ENCODE peak calls at places on chromosomes 4 and X, in nine cellular contexts. D is prostate gland; Q is effector memory CD4-positive, alpha-beta T cell; O is stomach; J is epithelial cell of esophagus; Y is psoas muscle; X is aorta; C is cardiac muscle cell; L is lower lobe of right lung. R is an unnamed sample.

GRCh38 chr4:41205130-41205529 is 9.2 kb downstream of the APBB2 start:
- DNase-seq in C (no peak), L (no peak), X (no peak), Q (no peak), O (no peak), Y (no peak), J (no peak), D (no peak), R (no peak)

GRCh38 chrX:112834976-112835375 is 5.7 kb downstream of the AMOT start:
- DNase-seq in Q (no peak), Y (no peak), X (no peak), D (no peak), O (no peak), L (no peak), J (no peak), C (no peak), R (no peak)

GRCh38 chr4:700587-701264 is 4.9 kb upstream of the PCGF3 start:
- DNase-seq in X (no peak), Y (no peak), O (no peak), D (no peak), L (no peak), J (no peak), C (no peak), Q (no peak), R (no peak)

GRCh38 chrX:31658360-31658759 is 586.5 kb upstream of the FTHL17 start:
- DNase-seq in Y (no peak), L (no peak), Q (no peak), J (peak), X (no peak), O (no peak), C (peak), D (no peak), R (peak)

GRCh38 chr4:72896515-72896914 is 173.0 kb downstream of the COX18 start:
- DNase-seq in Q (no peak), C (no peak), Y (no peak), O (no peak), X (no peak), J (peak), L (no peak), D (no peak), R (peak)

GRCh38 chr4:56302102-56302501 is 85.2 kb downstream of the AASDH start:
- DNase-seq in Y (no peak), Q (no peak), C (no peak), D (no peak), X (no peak), O (no peak), J (no peak), L (no peak), R (no peak)

GRCh38 chr4:179097741-179098140 is 1655.5 kb upstream of the AGA start:
- DNase-seq in Q (no peak), L (no peak), X (no peak), D (no peak), Y (no peak), O (no peak), C (peak), J (peak), R (no peak)

GRCh38 chrX:153924149-153924861 is 1.8 kb downstream of the ARHGAP4 start:
- DNase-seq in Q (peak), D (no peak), O (peak), Y (no peak), C (peak), X (no peak), J (peak), L (no peak), R (peak)

GRCh38 chr4:6548882-6549230 is 26.1 kb upstream of the MAN2B2 start:
- DNase-seq in X (no peak), J (no peak), C (no peak), Q (no peak), D (no peak), L (no peak), Y (no peak), O (no peak), R (no peak)

GRCh38 chrX:121831601-121832000 is 784.2 kb downstream of the GLUD2 start:
- DNase-seq in C (no peak), Q (no peak), Y (no peak), X (no peak), L (no peak), O (no peak), D (no peak), J (peak), R (no peak)

GRCh38 chrX:142873214-142873613 is 152.5 kb upstream of the SPANXN4 start:
- DNase-seq in D (no peak), X (no peak), J (no peak), O (no peak), C (no peak), Q (no peak), L (no peak), Y (no peak), R (no peak)

GRCh38 chr4:106238819-106239420 is 77.1 kb downstream of the TBCK start:
- DNase-seq in J (peak), X (no peak), Q (no peak), O (no peak), Y (no peak), D (no peak), C (peak), L (no peak), R (peak)

GRCh38 chr4:147060171-147060931 is 114.7 kb upstream of the TTC29 start:
- DNase-seq in X (no peak), L (no peak), C (no peak), Q (no peak), O (no peak), D (no peak), J (no peak), Y (no peak), R (no peak)

GRCh38 chr4:89482926-89483595 is 175.5 kb upstream of the GPRIN3 start:
- DNase-seq in Y (no peak), X (no peak), L (no peak), C (no peak), J (peak), Q (no peak), D (no peak), O (no peak), R (no peak)

GRCh38 chrX:150873616-150874015 is 24.9 kb downstream of the CD99L2 start:
- DNase-seq in Y (peak), J (peak), L (no peak), D (peak), C (no peak), O (peak), X (no peak), Q (no peak), R (peak)

GRCh38 chrX:21959362-21960051 is 19.0 kb downstream of the SMS start:
- DNase-seq in Q (no peak), J (no peak), O (no peak), X (no peak), D (no peak), L (no peak), Y (no peak), C (no peak), R (no peak)
- H3K4me3 ChIP-seq in Q (no peak), J (no peak), O (no peak), X (no peak), D (no peak), L (no peak), Y (no peak), C (no peak), R (no peak)

GRCh38 chr4:185392156-185392555 is 3.6 kb downstream of the LRP2BP start:
- DNase-seq in L (no peak), Y (no peak), O (no peak), D (no peak), C (no peak), J (no peak), X (no peak), Q (no peak), R (no peak)

GRCh38 chr4:185395255-185395955 is at the start of gene LRP2BP:
- DNase-seq in Q (no peak), J (no peak), D (no peak), X (no peak), L (no peak), Y (no peak), O (no peak), C (no peak), R (no peak)

GRCh38 chr4:185396724-185397402 is at the start of gene ANKRD37:
- DNase-seq in D (peak), J (peak), X (peak), C (peak), L (peak), Q (no peak), O (peak), Y (no peak), R (peak)

GRCh38 chr4:185395956-185396723 is 416 bp upstream of the LRP2BP start:
- DNase-seq in X (peak), C (peak), O (peak), Q (peak), Y (peak), D (peak), J (peak), L (peak), R (peak)

DNA sequence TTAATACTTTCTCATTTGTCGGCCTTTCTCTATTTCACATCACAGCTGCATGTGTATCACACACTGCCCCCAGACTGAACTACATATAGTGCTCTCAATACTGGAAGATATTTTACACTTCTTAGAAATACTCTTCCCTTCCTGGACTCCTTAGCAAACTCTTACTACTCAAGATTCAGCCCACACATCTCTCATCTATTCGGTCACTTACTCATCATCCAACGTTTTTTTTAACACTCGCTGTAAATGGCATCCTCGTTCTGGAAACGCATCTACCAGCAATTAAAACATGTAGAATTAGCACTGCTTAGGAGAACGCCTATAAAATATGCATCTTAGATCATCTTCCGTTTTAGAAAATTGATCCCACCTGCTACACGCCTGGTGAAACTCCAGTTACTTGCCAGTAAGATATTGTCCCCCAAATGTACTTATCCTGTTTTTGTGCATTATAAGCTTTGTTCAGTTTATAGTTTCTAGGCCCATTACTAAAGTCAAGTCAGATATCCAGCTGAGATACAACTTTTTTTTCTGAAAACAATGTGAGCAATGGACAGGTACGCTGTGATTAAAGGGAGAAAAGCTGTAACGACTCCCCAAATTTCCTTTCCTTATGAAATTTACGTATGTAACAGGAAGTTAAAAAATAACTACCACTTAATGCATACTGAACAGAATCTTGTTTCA is 1.0 kb downstream of the LRP2BP start:
- DNase-seq in O (no peak), D (no peak), J (no peak), X (no peak), L (no peak), Y (no peak), Q (no peak), C (no peak), R (no peak)
- H3K4me3 ChIP-seq in O (peak), D (peak), J (peak), X (peak), L (peak), Y (peak), Q (peak), C (peak), R (no peak)

DNA sequence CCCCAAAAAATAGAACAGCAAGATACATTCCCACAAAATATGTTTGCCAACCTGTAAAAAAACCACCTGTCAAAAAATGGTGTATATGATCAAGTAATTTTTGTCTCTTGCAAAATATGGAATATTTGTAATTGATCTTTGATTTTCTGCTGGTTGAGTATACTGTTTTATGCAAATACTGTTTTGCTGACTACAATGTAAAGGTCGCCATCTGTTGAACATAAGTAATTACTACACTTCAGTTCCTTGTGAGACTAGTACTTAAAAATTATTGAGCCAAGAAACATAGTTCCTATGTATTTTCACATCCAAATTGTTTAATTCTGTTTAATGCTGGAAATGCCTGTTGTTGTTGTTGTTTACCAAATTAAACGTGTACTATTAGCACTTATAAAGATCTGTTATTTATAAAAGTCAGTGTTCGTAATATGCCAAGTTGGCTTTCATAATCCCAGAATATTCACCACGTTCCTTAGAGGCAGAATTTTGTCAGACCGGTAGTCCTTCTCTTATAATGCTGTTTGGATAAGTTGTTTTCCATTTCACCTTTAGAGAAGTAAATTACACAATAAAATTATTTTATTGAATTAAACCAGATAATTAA is 144.2 kb downstream of the PDLIM5 start:
- DNase-seq in J (peak), Y (no peak), Q (no peak), C (peak), X (no peak), D (peak), O (no peak), L (no peak), R (no peak)
- H3K4me3 ChIP-seq in J (no peak), Y (no peak), Q (no peak), C (no peak), X (no peak), D (no peak), O (no peak), L (no peak), R (no peak)

DNA sequence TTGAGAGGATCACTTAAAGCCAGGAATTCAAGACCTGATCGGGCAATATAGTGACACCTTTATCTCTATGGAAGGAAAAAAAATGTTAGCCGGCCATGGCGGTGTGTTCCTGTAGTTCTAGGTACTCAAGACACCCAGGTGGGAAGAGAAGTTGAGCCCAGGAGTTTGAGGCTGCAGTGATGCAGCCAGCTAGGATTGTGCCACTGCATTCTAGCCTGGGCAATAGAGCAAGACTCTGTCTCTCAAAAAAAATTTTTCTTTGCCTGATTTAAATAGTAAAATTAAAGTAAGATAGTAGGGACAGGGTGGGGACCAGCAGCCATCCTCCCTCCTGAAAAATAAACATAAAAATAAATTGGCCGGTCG is 16.9 kb upstream of the FAM47E start:
- DNase-seq in C (no peak), L (no peak), X (no peak), O (no peak), D (no peak), Y (no peak), J (no peak), Q (no peak), R (no peak)
- H3K4me3 ChIP-seq in C (no peak), L (no peak), X (no peak), O (no peak), D (no peak), Y (no peak), J (no peak), Q (no peak), R (no peak)

DNA sequence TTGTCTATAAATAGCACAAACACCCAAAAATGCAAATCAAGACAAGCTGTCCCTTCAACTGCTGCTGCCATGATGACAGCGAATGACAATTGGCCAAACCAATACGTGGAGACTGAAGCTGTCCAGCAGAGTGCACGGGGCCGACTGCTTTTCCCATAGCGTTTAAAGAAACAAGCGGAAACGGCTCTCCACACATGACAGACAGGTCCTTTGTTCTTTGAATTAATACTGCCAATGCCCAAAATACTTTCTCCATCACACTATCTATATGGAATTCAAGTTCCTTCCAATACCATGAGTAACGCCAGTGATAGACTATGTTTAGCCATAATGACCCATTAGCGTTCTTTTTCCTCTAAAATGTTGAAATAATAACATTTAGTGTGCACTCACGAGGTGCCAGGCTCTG is 35.5 kb downstream of the AFAP1 start:
- DNase-seq in X (no peak), Q (no peak), L (no peak), C (peak), J (peak), D (no peak), Y (no peak), O (no peak), R (peak)
- H3K4me3 ChIP-seq in X (no peak), Q (no peak), L (no peak), C (no peak), J (no peak), D (no peak), Y (no peak), O (no peak), R (no peak)

DNA sequence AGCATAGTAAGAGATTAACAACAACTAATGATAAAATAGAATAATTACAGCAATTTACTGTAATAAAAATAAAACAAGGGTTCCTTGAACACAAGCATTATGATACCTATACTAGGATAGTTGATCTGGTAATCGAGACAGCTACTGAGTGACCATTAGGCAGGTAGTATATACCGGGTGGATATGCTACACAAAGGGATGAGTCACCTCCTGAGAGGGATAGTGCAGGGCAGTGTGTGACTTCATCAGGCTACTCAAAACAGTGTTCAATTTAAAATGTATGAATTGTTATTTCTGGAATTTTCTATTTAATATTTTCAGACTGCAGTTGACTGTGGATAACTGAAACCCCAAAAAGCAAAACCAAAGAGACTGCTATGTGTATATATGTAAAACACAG is 9.7 kb upstream of the ANTXR2 start:
- DNase-seq in X (no peak), Q (no peak), D (no peak), C (no peak), Y (no peak), L (no peak), J (peak), O (no peak), R (no peak)
- H3K4me3 ChIP-seq in X (no peak), Q (no peak), D (no peak), C (no peak), Y (no peak), L (no peak), J (no peak), O (no peak), R (no peak)

GRCh38 chrX:65866146-65866545 is 173.7 kb downstream of the VSIG4 start:
- DNase-seq in D (no peak), Q (peak), O (no peak), Y (no peak), J (peak), L (no peak), C (no peak), X (no peak), R (no peak)
- H3K4me3 ChIP-seq in D (no peak), Q (no peak), O (no peak), Y (no peak), J (no peak), L (no peak), C (no peak), X (no peak), R (no peak)

GRCh38 chr4:140515423-140515822 is 8.5 kb upstream of the ELMOD2 start:
- DNase-seq in Y (no peak), J (no peak), C (no peak), X (no peak), D (no peak), Q (no peak), L (no peak), O (no peak), R (no peak)
- H3K4me3 ChIP-seq in Y (no peak), J (no peak), C (no peak), X (no peak), D (no peak), Q (no peak), L (no peak), O (no peak), R (no peak)

GRCh38 chr4:87392183-87392582 is 1.2 kb upstream of the HSD17B11 start:
- DNase-seq in Y (no peak), X (no peak), J (no peak), Q (no peak), C (no peak), O (no peak), D (no peak), L (no peak), R (no peak)
- H3K4me3 ChIP-seq in Y (peak), X (no peak), J (no peak), Q (peak), C (no peak), O (no peak), D (no peak), L (no peak), R (no peak)

R was measured in trophoblast cell.